ENCODE peak calls at places on chromosomes 5 and 9, in nine cellular contexts. W is hepatocyte, V is AG04450, U is SK-N-SH, T is body of pancreas, H is lung, R is RWPE1, P is tibial artery, O is aorta. Z is an unnamed sample.

GRCh38 chr9:88110026-88110425 is 28.2 kb downstream of the SPATA31C2 start:
- DNase-seq in R (no peak), H (no peak), P (no peak), O (no peak), T (no peak), U (no peak), V (no peak), W (no peak), Z (no peak)

GRCh38 chr5:39082995-39083394 is 8.8 kb upstream of the RICTOR start:
- DNase-seq in R (no peak), W (no peak), U (no peak), H (no peak), P (no peak), V (no peak), T (no peak), O (no peak), Z (no peak)

GRCh38 chr9:5626727-5627634 is 1.9 kb upstream of the RIC1 start:
- DNase-seq in T (peak), U (peak), V (no peak), H (peak), R (no peak), O (no peak), P (peak), W (peak), Z (peak)

GRCh38 chr5:111107371-111107770 is 15.2 kb downstream of the WDR36 start:
- DNase-seq in U (no peak), R (no peak), O (no peak), W (no peak), T (no peak), V (no peak), H (no peak), P (no peak), Z (no peak)

GRCh38 chr5:74404574-74405310 is 235.8 kb downstream of the ENC1 start:
- DNase-seq in V (no peak), P (no peak), T (no peak), H (no peak), W (no peak), R (no peak), O (no peak), U (no peak), Z (no peak)

GRCh38 chr9:35114921-35115341 is 731 bp downstream of the ATOSB start:
- DNase-seq in T (no peak), R (peak), W (peak), U (peak), H (peak), P (peak), V (no peak), O (peak), Z (no peak)

GRCh38 chr9:17081814-17082213 is 53.0 kb upstream of the CNTLN start:
- DNase-seq in H (no peak), R (no peak), T (no peak), V (no peak), W (no peak), U (no peak), P (no peak), O (no peak), Z (no peak)

GRCh38 chr5:23704176-23704855 is 196.9 kb downstream of the PRDM9 start:
- DNase-seq in T (no peak), U (no peak), R (peak), P (no peak), V (no peak), W (no peak), O (no peak), H (no peak), Z (no peak)

GRCh38 chr5:2163457-2163856 is 280.7 kb upstream of the IRX4 start:
- DNase-seq in O (peak), R (no peak), W (no peak), V (no peak), T (no peak), U (no peak), P (no peak), H (no peak), Z (no peak)

GRCh38 chr5:36396640-36397039 is 94.9 kb upstream of the RANBP3L start:
- DNase-seq in T (peak), P (no peak), U (no peak), V (no peak), W (no peak), O (no peak), H (no peak), R (no peak), Z (no peak)

GRCh38 chr5:135217669-135218485 is 181.2 kb downstream of the MACROH2A1 start:
- DNase-seq in P (peak), W (no peak), V (no peak), H (no peak), O (no peak), U (no peak), R (no peak), T (no peak), Z (no peak)

GRCh38 chr5:33507426-33507825 is 66.7 kb downstream of the TARS1 start:
- DNase-seq in P (no peak), U (no peak), W (no peak), V (no peak), T (no peak), H (no peak), O (no peak), R (no peak), Z (no peak)

GRCh38 chr9:102124465-102124864 is 386.0 kb upstream of the GRIN3A start:
- DNase-seq in P (no peak), R (no peak), W (no peak), O (no peak), V (no peak), U (no peak), T (no peak), H (no peak), Z (no peak)

GRCh38 chr5:59661306-59661705 is 232.2 kb downstream of the PDE4D start:
- DNase-seq in P (no peak), R (no peak), W (no peak), U (no peak), H (no peak), O (no peak), V (no peak), T (no peak), Z (no peak)

GRCh38 chr5:147507480-147508126 is 2.3 kb downstream of the DPYSL3 start:
- DNase-seq in R (no peak), U (no peak), H (no peak), W (no peak), V (no peak), O (no peak), P (no peak), T (no peak), Z (no peak)

GRCh38 chr9:120885968-120886367 is 9.0 kb upstream of the PHF19 start:
- DNase-seq in H (no peak), P (no peak), W (no peak), O (no peak), R (no peak), U (peak), V (no peak), T (no peak), Z (no peak)
- H3K27ac ChIP-seq in H (no peak), P (no peak), W (peak), O (no peak), R (no peak), U (no peak), V (peak), T (no peak), Z (no peak)

GRCh38 chr9:113220467-113221002 is 542 bp downstream of the FKBP15 start:
- DNase-seq in V (no peak), H (no peak), T (no peak), W (no peak), R (peak), P (no peak), O (no peak), U (no peak), Z (no peak)

GRCh38 chr9:113221800-113222481 is 597 bp downstream of the SLC31A1 start:
- DNase-seq in P (no peak), H (no peak), U (peak), R (peak), O (no peak), T (no peak), W (no peak), V (no peak), Z (no peak)

GRCh38 chr9:113221003-113221799 is at the start of the genes FKBP15 and SLC31A1:
- DNase-seq in R (peak), P (peak), H (peak), O (peak), U (peak), T (peak), V (peak), W (peak), Z (peak)

GRCh38 chr9:113219186-113219936 is 1.7 kb downstream of the FKBP15 start:
- DNase-seq in O (no peak), W (no peak), H (no peak), P (no peak), T (no peak), U (no peak), R (no peak), V (no peak), Z (no peak)

GRCh38 chr9:113219972-113220371 is 1.1 kb downstream of the FKBP15 start:
- DNase-seq in P (no peak), H (no peak), O (no peak), U (no peak), V (peak), W (no peak), R (no peak), T (no peak), Z (no peak)
- H3K27ac ChIP-seq in P (peak), H (no peak), O (no peak), U (no peak), V (no peak), W (peak), R (no peak), T (no peak), Z (peak)

GRCh38 chr5:139649082-139649991 is 1.2 kb downstream of the CXXC5 start:
- DNase-seq in H (no peak), P (peak), U (peak), T (peak), O (peak), W (peak), V (no peak), R (no peak), Z (peak)

GRCh38 chr5:139646111-139646510 is 2.0 kb upstream of the CXXC5 start:
- DNase-seq in O (peak), R (no peak), H (no peak), V (no peak), P (peak), U (peak), T (peak), W (no peak), Z (no peak)

GRCh38 chr5:139646912-139647391 is 1.2 kb upstream of the CXXC5 start:
- DNase-seq in V (no peak), P (peak), U (peak), W (peak), O (peak), R (no peak), T (peak), H (no peak), Z (no peak)

GRCh38 chr5:139648205-139649081 is at the start of gene CXXC5:
- DNase-seq in U (peak), T (peak), R (peak), O (peak), V (peak), H (peak), W (peak), P (peak), Z (peak)

DNA sequence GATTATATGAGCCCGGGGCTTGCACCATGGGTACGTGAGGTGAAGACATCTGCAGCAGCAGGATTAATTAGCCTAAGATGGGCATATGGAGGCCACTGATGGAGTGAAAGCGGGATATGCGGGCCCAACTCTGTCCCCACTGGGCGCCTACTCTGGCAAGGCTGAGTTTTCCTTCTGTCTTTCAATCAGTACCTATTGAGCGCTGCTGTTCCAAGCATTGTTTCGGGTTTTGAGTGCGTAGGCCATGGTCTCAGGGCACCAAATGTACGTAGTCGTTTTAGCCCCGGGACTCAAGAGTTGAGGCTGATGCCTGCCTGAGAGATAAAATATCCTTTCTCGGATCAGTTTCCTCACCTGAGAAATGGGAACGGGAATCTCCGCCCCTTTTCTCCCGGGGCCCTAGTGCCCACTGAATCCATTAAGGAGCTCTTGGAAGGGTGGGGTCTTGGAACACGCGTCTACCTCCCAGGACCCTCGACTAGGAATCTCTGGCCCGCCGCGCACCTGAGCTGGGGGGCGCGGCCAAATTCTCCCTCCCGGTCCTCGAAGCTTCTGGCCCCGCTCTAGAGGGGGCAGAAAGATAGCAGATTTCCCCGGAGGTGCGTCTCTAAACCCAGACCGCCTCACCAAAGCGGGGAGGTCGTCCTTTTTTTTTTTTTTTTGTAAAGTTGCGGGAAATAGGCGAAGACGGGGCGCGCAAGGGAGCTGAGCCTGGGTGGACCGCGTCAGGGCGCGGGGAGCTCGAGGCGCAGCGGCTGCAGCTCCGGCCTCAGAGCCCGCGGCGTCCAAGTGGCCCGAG is 544 bp upstream of the CXXC5 start:
- DNase-seq in P (peak), H (no peak), V (no peak), T (peak), U (no peak), O (peak), R (no peak), W (no peak), Z (no peak)
- H3K27ac ChIP-seq in P (peak), H (no peak), V (no peak), T (peak), U (peak), O (no peak), R (no peak), W (peak), Z (peak)

GRCh38 chr9:37042421-37042820 is 8.4 kb upstream of the PAX5 start:
- DNase-seq in U (no peak), O (no peak), W (no peak), V (no peak), H (no peak), P (no peak), T (no peak), R (no peak), Z (no peak)

GRCh38 chr9:37037744-37038640 is 3.9 kb upstream of the PAX5 start:
- DNase-seq in T (no peak), H (no peak), W (peak), R (no peak), P (no peak), O (peak), U (peak), V (no peak), Z (no peak)

GRCh38 chr9:37037137-37037743 is 3.2 kb upstream of the PAX5 start:
- DNase-seq in H (no peak), P (no peak), V (no peak), O (peak), R (no peak), U (no peak), W (no peak), T (no peak), Z (no peak)

GRCh38 chr9:37039065-37039464 is 5.0 kb upstream of the PAX5 start:
- DNase-seq in O (no peak), P (no peak), V (no peak), H (no peak), U (no peak), W (no peak), R (no peak), T (no peak), Z (no peak)

DNA sequence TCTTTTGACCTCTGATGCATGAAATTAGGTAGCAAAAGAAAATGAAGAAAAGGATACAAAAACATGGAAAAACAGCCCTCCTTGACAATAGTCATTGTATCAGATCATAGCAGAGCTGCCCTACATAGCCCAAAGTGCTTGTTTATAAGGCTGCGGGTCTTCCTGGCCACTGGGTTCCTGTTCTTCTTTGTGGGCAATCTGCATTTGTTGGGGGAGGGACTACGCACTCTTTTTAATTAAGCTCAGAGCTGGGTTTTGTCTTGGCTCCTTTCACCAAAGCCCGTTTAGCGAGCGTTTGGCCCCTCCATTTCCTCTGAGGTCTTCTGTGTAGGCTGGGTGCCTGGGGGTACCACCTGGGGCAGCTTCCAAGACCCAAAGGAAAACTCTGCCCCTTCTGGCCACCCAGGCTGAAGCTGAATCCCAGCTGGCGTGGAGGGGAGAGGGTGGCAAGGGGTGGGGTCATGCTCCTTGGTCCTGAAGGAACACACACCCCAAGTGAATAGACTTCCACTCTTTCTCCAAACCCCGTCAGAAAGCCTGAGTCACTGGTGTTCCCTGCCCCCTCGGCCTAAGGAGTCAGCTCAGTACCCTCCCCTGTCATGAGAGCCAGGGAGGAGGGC is 6.5 kb upstream of the PAX5 start:
- DNase-seq in T (no peak), W (no peak), R (no peak), P (no peak), O (no peak), H (no peak), U (no peak), V (no peak), Z (no peak)
- H3K27ac ChIP-seq in T (no peak), W (no peak), R (no peak), P (no peak), O (no peak), H (no peak), U (no peak), V (no peak), Z (no peak)

GRCh38 chr9:70410368-70410767 is 4.1 kb downstream of the KLF9 start:
- DNase-seq in H (no peak), R (peak), T (no peak), P (peak), W (no peak), O (no peak), U (no peak), V (no peak), Z (no peak)
- H3K27ac ChIP-seq in H (peak), R (peak), T (peak), P (peak), W (peak), O (no peak), U (no peak), V (no peak), Z (peak)

GRCh38 chr5:40674661-40675235 is 5.0 kb upstream of the PTGER4 start:
- DNase-seq in T (no peak), H (no peak), V (no peak), R (peak), O (no peak), P (no peak), W (no peak), U (no peak), Z (no peak)

GRCh38 chr5:40669606-40670005 is 10.1 kb upstream of the PTGER4 start:
- DNase-seq in W (no peak), U (no peak), O (no peak), P (no peak), R (no peak), H (no peak), T (no peak), V (no peak), Z (no peak)

GRCh38 chr5:40675396-40676133 is 4.2 kb upstream of the PTGER4 start:
- DNase-seq in V (no peak), W (no peak), T (no peak), R (no peak), P (no peak), O (no peak), U (no peak), H (no peak), Z (no peak)

GRCh38 chr5:40676643-40677333 is 2.9 kb upstream of the PTGER4 start:
- DNase-seq in W (peak), R (peak), O (no peak), U (no peak), H (no peak), T (no peak), V (peak), P (no peak), Z (no peak)

GRCh38 chr5:40672440-40672839 is 7.3 kb upstream of the PTGER4 start:
- DNase-seq in O (no peak), H (no peak), R (no peak), U (no peak), P (no peak), W (no peak), T (no peak), V (no peak), Z (no peak)
- H3K27ac ChIP-seq in O (no peak), H (no peak), R (no peak), U (no peak), P (no peak), W (no peak), T (no peak), V (no peak), Z (no peak)